ENCODE peak calls at places on chromosome 22, in seven cellular contexts. T, F, M, I, E, Q and B are unnamed samples.

GRCh38 chr22:36922097-36922608 is 8.7 kb downstream of the CSF2RB start:
- DNase-seq in E (peak), Q (no peak), F (no peak), T (no peak), M (no peak), I (no peak), B (no peak)

GRCh38 chr22:49363526-49364230 is 464.0 kb downstream of the BRD1 start:
- DNase-seq in I (no peak), E (no peak), Q (no peak), M (no peak), F (no peak), T (no peak), B (no peak)

GRCh38 chr22:48724899-48725298 is 1102.8 kb downstream of the BRD1 start:
- DNase-seq in E (no peak), Q (no peak), F (no peak), M (no peak), I (no peak), T (no peak), B (no peak)

GRCh38 chr22:29311468-29312217 is 3.9 kb downstream of the RASL10A start:
- DNase-seq in Q (no peak), I (no peak), T (no peak), M (no peak), F (peak), E (no peak), B (no peak)

GRCh38 chr22:37852418-37852817 is 3.2 kb downstream of the EIF3L start:
- DNase-seq in I (no peak), F (no peak), T (no peak), E (no peak), M (no peak), Q (no peak), B (no peak)

GRCh38 chr22:26399288-26399687 is 29.8 kb upstream of the ASPHD2 start:
- DNase-seq in Q (no peak), T (peak), F (no peak), E (no peak), I (no peak), M (no peak), B (peak)

GRCh38 chr22:25452116-25452700 is 112.3 kb upstream of the GRK3 start:
- DNase-seq in I (no peak), E (no peak), Q (no peak), F (no peak), M (no peak), T (no peak), B (peak)

GRCh38 chr22:29702931-29703594 is 16.7 kb upstream of the CABP7 start:
- DNase-seq in Q (no peak), T (no peak), F (no peak), I (no peak), E (no peak), M (no peak), B (no peak)

GRCh38 chr22:44659140-44659539 is 42.9 kb upstream of the PRR5 start:
- DNase-seq in E (no peak), M (no peak), I (no peak), Q (no peak), T (peak), F (no peak), B (no peak)

GRCh38 chr22:37533995-37534394 is 14.8 kb upstream of the CARD10 start:
- DNase-seq in T (peak), F (peak), I (no peak), E (no peak), M (no peak), Q (no peak), B (peak)

GRCh38 chr22:30928401-30928800 is 40.2 kb downstream of the MORC2 start:
- DNase-seq in Q (no peak), E (no peak), T (no peak), I (no peak), F (no peak), M (no peak), B (no peak)